ENCODE peak calls at places on chromosome 13, in six cellular contexts. One of them, this sample, is unnamed.

GRCh38 chr13:73984949-73985691 is 149.1 kb downstream of the KLF12 start:
- DNase-seq in natural killer cell: no peak
- DNase-seq in left kidney: no peak
- DNase-seq in effector CD4-positive, alpha-beta T cell: peak
- DNase-seq in naive thymus-derived CD4-positive, alpha-beta T cell: peak
- DNase-seq in suprapubic skin: no peak
- DNase-seq in this sample: peak

GRCh38 chr13:110275931-110276552 is 30.9 kb downstream of the COL4A1 start:
- DNase-seq in natural killer cell: no peak
- DNase-seq in left kidney: no peak
- DNase-seq in effector CD4-positive, alpha-beta T cell: no peak
- DNase-seq in naive thymus-derived CD4-positive, alpha-beta T cell: no peak
- DNase-seq in suprapubic skin: no peak
- DNase-seq in this sample: no peak

GRCh38 chr13:38872693-38873092 is 117.9 kb downstream of the STOML3 start:
- DNase-seq in natural killer cell: no peak
- DNase-seq in left kidney: peak
- DNase-seq in effector CD4-positive, alpha-beta T cell: no peak
- DNase-seq in naive thymus-derived CD4-positive, alpha-beta T cell: peak
- DNase-seq in suprapubic skin: no peak
- DNase-seq in this sample: peak

GRCh38 chr13:45876781-45877180 is 25.2 kb upstream of the SIAH3 start:
- DNase-seq in natural killer cell: no peak
- DNase-seq in left kidney: no peak
- DNase-seq in effector CD4-positive, alpha-beta T cell: no peak
- DNase-seq in naive thymus-derived CD4-positive, alpha-beta T cell: no peak
- DNase-seq in suprapubic skin: no peak
- DNase-seq in this sample: no peak

GRCh38 chr13:23506821-23507210 is 63.4 kb upstream of the TNFRSF19 start:
- DNase-seq in natural killer cell: no peak
- DNase-seq in left kidney: peak
- DNase-seq in effector CD4-positive, alpha-beta T cell: no peak
- DNase-seq in naive thymus-derived CD4-positive, alpha-beta T cell: no peak
- DNase-seq in suprapubic skin: no peak
- DNase-seq in this sample: no peak

GRCh38 chr13:114339779-114340534 is 25.7 kb downstream of the CHAMP1 start:
- DNase-seq in natural killer cell: peak
- DNase-seq in left kidney: peak
- DNase-seq in effector CD4-positive, alpha-beta T cell: no peak
- DNase-seq in naive thymus-derived CD4-positive, alpha-beta T cell: peak
- DNase-seq in suprapubic skin: no peak
- DNase-seq in this sample: no peak

GRCh38 chr13:29905845-29906244 is 55.4 kb upstream of the UBL3 start:
- DNase-seq in natural killer cell: no peak
- DNase-seq in left kidney: no peak
- DNase-seq in effector CD4-positive, alpha-beta T cell: no peak
- DNase-seq in naive thymus-derived CD4-positive, alpha-beta T cell: no peak
- DNase-seq in suprapubic skin: no peak
- DNase-seq in this sample: no peak

GRCh38 chr13:52925221-52925620 is 76.8 kb upstream of the PCDH8 start:
- DNase-seq in natural killer cell: no peak
- DNase-seq in left kidney: peak
- DNase-seq in effector CD4-positive, alpha-beta T cell: no peak
- DNase-seq in naive thymus-derived CD4-positive, alpha-beta T cell: no peak
- DNase-seq in suprapubic skin: no peak
- DNase-seq in this sample: no peak

GRCh38 chr13:108895220-108895704 is 265.9 kb downstream of the MYO16 start:
- DNase-seq in natural killer cell: no peak
- DNase-seq in left kidney: peak
- DNase-seq in effector CD4-positive, alpha-beta T cell: no peak
- DNase-seq in naive thymus-derived CD4-positive, alpha-beta T cell: peak
- DNase-seq in suprapubic skin: no peak
- DNase-seq in this sample: peak

GRCh38 chr13:96130818-96131217 is 40.9 kb downstream of the HS6ST3 start:
- DNase-seq in natural killer cell: no peak
- DNase-seq in left kidney: peak
- DNase-seq in effector CD4-positive, alpha-beta T cell: no peak
- DNase-seq in naive thymus-derived CD4-positive, alpha-beta T cell: no peak
- DNase-seq in suprapubic skin: no peak
- DNase-seq in this sample: peak

GRCh38 chr13:70960841-70961443 is 852.7 kb upstream of the KLHL1 start:
- DNase-seq in natural killer cell: no peak
- DNase-seq in left kidney: peak
- DNase-seq in effector CD4-positive, alpha-beta T cell: no peak
- DNase-seq in naive thymus-derived CD4-positive, alpha-beta T cell: no peak
- DNase-seq in suprapubic skin: no peak
- DNase-seq in this sample: peak

GRCh38 chr13:31200636-31200970 is 828 bp downstream of the B3GLCT start:
- DNase-seq in natural killer cell: no peak
- DNase-seq in left kidney: peak
- DNase-seq in effector CD4-positive, alpha-beta T cell: no peak
- DNase-seq in naive thymus-derived CD4-positive, alpha-beta T cell: no peak
- DNase-seq in suprapubic skin: no peak
- DNase-seq in this sample: peak

GRCh38 chr13:102591988-102592781 is 4.6 kb upstream of the TPP2 start:
- DNase-seq in natural killer cell: peak
- DNase-seq in left kidney: peak
- DNase-seq in effector CD4-positive, alpha-beta T cell: peak
- DNase-seq in naive thymus-derived CD4-positive, alpha-beta T cell: peak
- DNase-seq in suprapubic skin: peak
- DNase-seq in this sample: peak

GRCh38 chr13:93765811-93766210 is 539.2 kb downstream of the GPC6 start:
- DNase-seq in natural killer cell: no peak
- DNase-seq in left kidney: no peak
- DNase-seq in effector CD4-positive, alpha-beta T cell: no peak
- DNase-seq in naive thymus-derived CD4-positive, alpha-beta T cell: no peak
- DNase-seq in suprapubic skin: no peak
- DNase-seq in this sample: no peak

GRCh38 chr13:98524391-98524790 is 52.5 kb downstream of the STK24 start:
- DNase-seq in natural killer cell: no peak
- DNase-seq in left kidney: no peak
- DNase-seq in effector CD4-positive, alpha-beta T cell: no peak
- DNase-seq in naive thymus-derived CD4-positive, alpha-beta T cell: no peak
- DNase-seq in suprapubic skin: no peak
- DNase-seq in this sample: no peak

GRCh38 chr13:102580552-102581169 is 16.1 kb upstream of the TPP2 start:
- DNase-seq in natural killer cell: no peak
- DNase-seq in left kidney: peak
- DNase-seq in effector CD4-positive, alpha-beta T cell: peak
- DNase-seq in naive thymus-derived CD4-positive, alpha-beta T cell: peak
- DNase-seq in suprapubic skin: no peak
- DNase-seq in this sample: peak

GRCh38 chr13:96388598-96388997 is 298.7 kb downstream of the HS6ST3 start:
- DNase-seq in natural killer cell: no peak
- DNase-seq in left kidney: no peak
- DNase-seq in effector CD4-positive, alpha-beta T cell: no peak
- DNase-seq in naive thymus-derived CD4-positive, alpha-beta T cell: no peak
- DNase-seq in suprapubic skin: no peak
- DNase-seq in this sample: peak

GRCh38 chr13:95754069-95754468 is 77.1 kb downstream of the DNAJC3 start:
- DNase-seq in natural killer cell: no peak
- DNase-seq in left kidney: no peak
- DNase-seq in effector CD4-positive, alpha-beta T cell: no peak
- DNase-seq in naive thymus-derived CD4-positive, alpha-beta T cell: no peak
- DNase-seq in suprapubic skin: no peak
- DNase-seq in this sample: peak

GRCh38 chr13:100156786-100157185 is 67.9 kb downstream of the PCCA start:
- DNase-seq in natural killer cell: no peak
- DNase-seq in left kidney: no peak
- DNase-seq in effector CD4-positive, alpha-beta T cell: no peak
- DNase-seq in naive thymus-derived CD4-positive, alpha-beta T cell: no peak
- DNase-seq in suprapubic skin: no peak
- DNase-seq in this sample: no peak

GRCh38 chr13:20960663-20961309 is 58.2 kb upstream of the XPO4 start:
- DNase-seq in natural killer cell: no peak
- DNase-seq in left kidney: no peak
- DNase-seq in effector CD4-positive, alpha-beta T cell: no peak
- DNase-seq in naive thymus-derived CD4-positive, alpha-beta T cell: no peak
- DNase-seq in suprapubic skin: peak
- DNase-seq in this sample: no peak

GRCh38 chr13:92804346-92804745 is 422.3 kb upstream of the GPC6 start:
- DNase-seq in natural killer cell: no peak
- DNase-seq in left kidney: no peak
- DNase-seq in effector CD4-positive, alpha-beta T cell: no peak
- DNase-seq in naive thymus-derived CD4-positive, alpha-beta T cell: no peak
- DNase-seq in suprapubic skin: no peak
- DNase-seq in this sample: no peak

GRCh38 chr13:30020726-30021312 is 170.4 kb upstream of the UBL3 start:
- DNase-seq in natural killer cell: no peak
- DNase-seq in left kidney: no peak
- DNase-seq in effector CD4-positive, alpha-beta T cell: no peak
- DNase-seq in naive thymus-derived CD4-positive, alpha-beta T cell: no peak
- DNase-seq in suprapubic skin: no peak
- DNase-seq in this sample: no peak

GRCh38 chr13:79775830-79776229 is 294.9 kb downstream of the NDFIP2 start:
- DNase-seq in natural killer cell: no peak
- DNase-seq in left kidney: peak
- DNase-seq in effector CD4-positive, alpha-beta T cell: no peak
- DNase-seq in naive thymus-derived CD4-positive, alpha-beta T cell: no peak
- DNase-seq in suprapubic skin: no peak
- DNase-seq in this sample: peak

GRCh38 chr13:71525004-71525403 is 342.0 kb downstream of the DACH1 start:
- DNase-seq in natural killer cell: no peak
- DNase-seq in left kidney: peak
- DNase-seq in effector CD4-positive, alpha-beta T cell: no peak
- DNase-seq in naive thymus-derived CD4-positive, alpha-beta T cell: no peak
- DNase-seq in suprapubic skin: no peak
- DNase-seq in this sample: no peak

GRCh38 chr13:78852709-78853108 is 193.8 kb upstream of the OBI1 start:
- DNase-seq in natural killer cell: no peak
- DNase-seq in left kidney: no peak
- DNase-seq in effector CD4-positive, alpha-beta T cell: no peak
- DNase-seq in naive thymus-derived CD4-positive, alpha-beta T cell: no peak
- DNase-seq in suprapubic skin: no peak
- DNase-seq in this sample: no peak

GRCh38 chr13:54183166-54183565 is 1154.6 kb downstream of the OLFM4 start:
- DNase-seq in natural killer cell: no peak
- DNase-seq in left kidney: no peak
- DNase-seq in effector CD4-positive, alpha-beta T cell: no peak
- DNase-seq in naive thymus-derived CD4-positive, alpha-beta T cell: no peak
- DNase-seq in suprapubic skin: no peak
- DNase-seq in this sample: no peak

GRCh38 chr13:48944221-48944620 is 31.5 kb upstream of the FNDC3A start:
- DNase-seq in natural killer cell: no peak
- DNase-seq in left kidney: no peak
- DNase-seq in effector CD4-positive, alpha-beta T cell: no peak
- DNase-seq in naive thymus-derived CD4-positive, alpha-beta T cell: no peak
- DNase-seq in suprapubic skin: no peak
- DNase-seq in this sample: no peak

GRCh38 chr13:32537580-32538233 is 888 bp downstream of the N4BP2L2 start:
- DNase-seq in natural killer cell: peak
- DNase-seq in left kidney: peak
- DNase-seq in effector CD4-positive, alpha-beta T cell: peak
- DNase-seq in naive thymus-derived CD4-positive, alpha-beta T cell: no peak
- DNase-seq in suprapubic skin: no peak
- DNase-seq in this sample: peak

GRCh38 chr13:30196025-30196424 is 111.3 kb downstream of the KATNAL1 start:
- DNase-seq in natural killer cell: no peak
- DNase-seq in left kidney: peak
- DNase-seq in effector CD4-positive, alpha-beta T cell: no peak
- DNase-seq in naive thymus-derived CD4-positive, alpha-beta T cell: no peak
- DNase-seq in suprapubic skin: no peak
- DNase-seq in this sample: peak

GRCh38 chr13:24680258-24680920 is at the start of gene ATP12A:
- DNase-seq in natural killer cell: peak
- DNase-seq in left kidney: peak
- DNase-seq in effector CD4-positive, alpha-beta T cell: peak
- DNase-seq in naive thymus-derived CD4-positive, alpha-beta T cell: peak
- DNase-seq in suprapubic skin: no peak
- DNase-seq in this sample: peak

GRCh38 chr13:114002771-114003321 is 29.0 kb upstream of the C13orf46 start:
- DNase-seq in natural killer cell: no peak
- DNase-seq in left kidney: no peak
- DNase-seq in effector CD4-positive, alpha-beta T cell: no peak
- DNase-seq in naive thymus-derived CD4-positive, alpha-beta T cell: no peak
- DNase-seq in suprapubic skin: peak
- DNase-seq in this sample: no peak

GRCh38 chr13:65287405-65287804 is 1942.7 kb downstream of the PCDH9 start:
- DNase-seq in natural killer cell: no peak
- DNase-seq in left kidney: no peak
- DNase-seq in effector CD4-positive, alpha-beta T cell: no peak
- DNase-seq in naive thymus-derived CD4-positive, alpha-beta T cell: no peak
- DNase-seq in suprapubic skin: no peak
- DNase-seq in this sample: no peak

GRCh38 chr13:45909724-45910123 is 58.2 kb upstream of the SIAH3 start:
- DNase-seq in natural killer cell: no peak
- DNase-seq in left kidney: no peak
- DNase-seq in effector CD4-positive, alpha-beta T cell: no peak
- DNase-seq in naive thymus-derived CD4-positive, alpha-beta T cell: no peak
- DNase-seq in suprapubic skin: no peak
- DNase-seq in this sample: no peak